ENCODE peak calls at places on chromosomes 7 and 10, in seven cellular contexts. E is transverse colon, P is cardiac septum, T is cardiac muscle cell, X is GM10248, O is left lung, L is T-cell. N is an unnamed sample.
A peak's percentile ranks its signal among the peaks of the same experiment; 100 is the strongest.

GRCh38 chr10:58844680-58845079 is 331.8 kb upstream of the PHYHIPL start:
- DNase-seq in L (no peak), O (no peak), E (no peak), X (no peak), T (no peak), P (no peak), N (no peak)

GRCh38 chr7:39750253-39750994 is 127.1 kb downstream of the RALA start:
- DNase-seq in T (no peak), L (no peak), P (no peak), O (no peak), X (no peak), E (no peak), N (no peak)

GRCh38 chr7:47501406-47501805 is 80.5 kb downstream of the TNS3 start:
- DNase-seq in E (no peak), P (no peak), O (no peak), L (no peak), X (no peak), T (no peak), N (no peak)

GRCh38 chr10:3785251-3785848 is 341 bp upstream of the KLF6 start:
- DNase-seq in T (peak; percentile 98), O (peak; percentile 96), P (peak; percentile 99), L (peak; percentile 99), E (peak; percentile 99), X (peak; percentile 100), N (peak; percentile 99)

GRCh38 chr7:135147899-135148721 is at the start of gene TMEM140:
- DNase-seq in O (no peak), E (peak; percentile 75), L (peak; percentile 67), X (peak; percentile 54), P (no peak), T (no peak), N (peak; percentile 31)

GRCh38 chr7:157850481-157851444 is 514.0 kb downstream of the DNAJB6 start:
- DNase-seq in T (no peak), X (no peak), E (no peak), L (no peak), O (peak; percentile 50), P (no peak), N (no peak)

GRCh38 chr7:95886501-95887090 is 114.2 kb downstream of the DYNC1I1 start:
- DNase-seq in T (no peak), X (no peak), E (no peak), L (no peak), O (no peak), P (no peak), N (no peak)

GRCh38 chr10:116787893-116788665 is 45.7 kb upstream of the HSPA12A start:
- DNase-seq in O (peak; percentile 92), E (peak; percentile 72), L (peak; percentile 78), P (peak; percentile 83), X (peak; percentile 69), T (peak; percentile 86), N (peak; percentile 79)

GRCh38 chr10:11602919-11603523 is 8.4 kb downstream of the USP6NL start:
- DNase-seq in X (no peak), E (no peak), T (no peak), P (no peak), O (no peak), L (no peak), N (no peak)

GRCh38 chr7:130921391-130922180 is 187.6 kb upstream of the KLF14 start:
- DNase-seq in P (no peak), O (no peak), E (peak; percentile 61), X (no peak), T (peak; percentile 16), L (no peak), N (no peak)

GRCh38 chr10:121851791-121852190 is 76.0 kb downstream of the ATE1 start:
- DNase-seq in X (no peak), L (no peak), O (no peak), T (no peak), E (no peak), P (no peak), N (no peak)

GRCh38 chr10:43254199-43254730 is 12.6 kb downstream of the RASGEF1A start:
- DNase-seq in X (no peak), L (peak; percentile 49), O (peak; percentile 74), T (no peak), E (no peak), P (no peak), N (no peak)

GRCh38 chr7:26868841-26869505 is 4.6 kb upstream of the SKAP2 start:
- DNase-seq in T (no peak), E (no peak), O (no peak), X (no peak), L (no peak), P (no peak), N (no peak)

GRCh38 chr10:132162021-132162531 is 24.7 kb upstream of the DPYSL4 start:
- DNase-seq in L (no peak), X (no peak), T (peak; percentile 55), E (no peak), O (no peak), P (no peak), N (peak; percentile 67)

GRCh38 chr7:1715671-1716074 is 45.6 kb downstream of the ELFN1 start:
- DNase-seq in X (no peak), O (peak; percentile 49), L (no peak), P (no peak), E (no peak), T (no peak), N (no peak)

GRCh38 chr10:68296833-68297232 is 35.0 kb upstream of the HNRNPH3 start:
- DNase-seq in O (no peak), T (no peak), P (no peak), E (no peak), L (no peak), X (no peak), N (peak; percentile 13)

GRCh38 chr7:143288836-143289235 is 685 bp downstream of the CASP2 start:
- DNase-seq in O (no peak), E (no peak), T (no peak), L (no peak), X (no peak), P (no peak), N (peak; percentile 19)

GRCh38 chr7:44145969-44146897 is 5.1 kb upstream of the MYL7 start:
- DNase-seq in E (peak; percentile 90), X (peak; percentile 84), P (peak; percentile 92), O (peak; percentile 91), L (peak; percentile 39), T (peak; percentile 91), N (peak; percentile 67)

GRCh38 chr7:83111391-83111790 is 51.3 kb downstream of the PCLO start:
- DNase-seq in P (no peak), T (no peak), O (no peak), L (no peak), E (no peak), X (no peak), N (no peak)

GRCh38 chr7:4958477-4959301 is at the start of gene MMD2:
- DNase-seq in P (peak; percentile 66), O (peak; percentile 77), T (peak; percentile 23), L (no peak), E (no peak), X (no peak), N (no peak)

GRCh38 chr7:78765985-78766729 is 687.3 kb downstream of the MAGI2 start:
- DNase-seq in E (no peak), T (no peak), O (no peak), P (no peak), X (no peak), L (no peak), N (no peak)